ENCODE peak calls at places on chromosomes 12 and 14, in nine cellular contexts. C is neural crest cell, E is thoracic aorta, G is AG09309, D is nephron progenitor cell, W is dorsolateral prefrontal cortex, V is BJ, B is H9, S is RWPE1. T is an unnamed sample.

GRCh38 chr14:64569108-64570045 is 19.6 kb downstream of the PPP1R36 start:
- DNase-seq in C (no peak), E (peak), G (no peak), D (no peak), W (no peak), V (peak), B (no peak), S (peak), T (peak)

GRCh38 chr14:39264558-39264957 is 30.8 kb downstream of the MIA2 start:
- DNase-seq in C (no peak), E (no peak), G (no peak), D (no peak), W (no peak), V (no peak), B (no peak), S (no peak), T (peak)

GRCh38 chr12:112370156-112370555 is 12.1 kb downstream of the HECTD4 start:
- DNase-seq in C (no peak), E (no peak), G (no peak), D (no peak), W (no peak), V (no peak), B (no peak), S (no peak), T (no peak)

GRCh38 chr12:28222081-28222700 is 31.9 kb downstream of the CCDC91 start:
- DNase-seq in C (no peak), E (no peak), G (no peak), D (no peak), W (no peak), V (no peak), B (no peak), S (no peak), T (no peak)

GRCh38 chr12:54378791-54379400 is 5.6 kb downstream of the ZNF385A start:
- DNase-seq in C (peak), E (no peak), G (no peak), D (peak), W (peak), V (no peak), B (peak), S (no peak), T (no peak)

GRCh38 chr12:56635539-56636117 is 5.5 kb upstream of the BAZ2A start:
- DNase-seq in C (no peak), E (no peak), G (no peak), D (no peak), W (no peak), V (no peak), B (no peak), S (peak), T (peak)

GRCh38 chr12:57797938-57798337 is 15.4 kb downstream of the TSFM start:
- DNase-seq in C (no peak), E (no peak), G (no peak), D (no peak), W (no peak), V (no peak), B (no peak), S (no peak), T (no peak)

GRCh38 chr12:77833329-77833728 is 2.6 kb downstream of the NAV3 start:
- DNase-seq in C (no peak), E (no peak), G (no peak), D (no peak), W (no peak), V (no peak), B (no peak), S (no peak), T (no peak)

GRCh38 chr12:94570161-94570560 is 80.2 kb downstream of the TMCC3 start:
- DNase-seq in C (no peak), E (no peak), G (no peak), D (no peak), W (no peak), V (no peak), B (no peak), S (peak), T (peak)

GRCh38 chr14:44463386-44464004 is 43.6 kb downstream of the FSCB start:
- DNase-seq in C (no peak), E (no peak), G (no peak), D (no peak), W (no peak), V (no peak), B (no peak), S (no peak), T (no peak)

GRCh38 chr14:39603942-39604341 is 171.7 kb upstream of the FBXO33 start:
- DNase-seq in C (no peak), E (no peak), G (no peak), D (no peak), W (no peak), V (no peak), B (no peak), S (no peak), T (no peak)

GRCh38 chr12:2194060-2194459 is 141.3 kb downstream of the CACNA1C start:
- DNase-seq in C (no peak), E (no peak), G (no peak), D (no peak), W (no peak), V (no peak), B (no peak), S (no peak), T (no peak)

GRCh38 chr12:69900720-69901131 is 75.7 kb downstream of the MYRFL start:
- DNase-seq in C (peak), E (peak), G (no peak), D (peak), W (peak), V (no peak), B (peak), S (peak), T (peak)

GRCh38 chr14:59097681-59098080 is 90.8 kb upstream of the DAAM1 start:
- DNase-seq in C (no peak), E (no peak), G (no peak), D (no peak), W (no peak), V (no peak), B (no peak), S (no peak), T (no peak)

GRCh38 chr12:98419101-98419794 is 96.1 kb upstream of the TMPO start:
- DNase-seq in C (no peak), E (no peak), G (no peak), D (no peak), W (no peak), V (no peak), B (no peak), S (no peak), T (no peak)

GRCh38 chr12:120962487-120963054 is 15.8 kb upstream of the HNF1A start:
- DNase-seq in C (no peak), E (no peak), G (no peak), D (no peak), W (no peak), V (no peak), B (no peak), S (peak), T (peak)

GRCh38 chr12:100493371-100494012 is 19.8 kb downstream of the NR1H4 start:
- DNase-seq in C (no peak), E (no peak), G (no peak), D (no peak), W (no peak), V (no peak), B (no peak), S (no peak), T (no peak)

GRCh38 chr12:114480309-114481199 is 74.6 kb upstream of the TBX5 start:
- DNase-seq in C (no peak), E (no peak), G (no peak), D (peak), W (no peak), V (no peak), B (peak), S (peak), T (no peak)

GRCh38 chr12:114473717-114474116 is 67.8 kb upstream of the TBX5 start:
- DNase-seq in C (no peak), E (no peak), G (no peak), D (no peak), W (no peak), V (no peak), B (no peak), S (no peak), T (no peak)

GRCh38 chr12:114478891-114479290 is 72.9 kb upstream of the TBX5 start:
- DNase-seq in C (no peak), E (no peak), G (no peak), D (no peak), W (no peak), V (no peak), B (no peak), S (no peak), T (no peak)

GRCh38 chr12:114479831-114480230 is 73.9 kb upstream of the TBX5 start:
- DNase-seq in C (no peak), E (no peak), G (no peak), D (peak), W (no peak), V (no peak), B (peak), S (no peak), T (peak)

GRCh38 chr12:114476159-114476558 is 70.2 kb upstream of the TBX5 start:
- DNase-seq in C (no peak), E (no peak), G (no peak), D (no peak), W (no peak), V (no peak), B (no peak), S (no peak), T (peak)
- TF ChIP-seq CTCF in C (peak), E (peak), G (peak), D (no peak), W (peak), V (peak), B (peak), S (peak), T (no peak)

GRCh38 chr14:46920542-46920941 is 269.0 kb upstream of the RPL10L start:
- DNase-seq in C (no peak), E (no peak), G (no peak), D (no peak), W (no peak), V (no peak), B (no peak), S (no peak), T (no peak)
- TF ChIP-seq CTCF in C (peak), E (no peak), G (no peak), D (peak), W (peak), V (no peak), B (peak), S (no peak), T (no peak)

DNA sequence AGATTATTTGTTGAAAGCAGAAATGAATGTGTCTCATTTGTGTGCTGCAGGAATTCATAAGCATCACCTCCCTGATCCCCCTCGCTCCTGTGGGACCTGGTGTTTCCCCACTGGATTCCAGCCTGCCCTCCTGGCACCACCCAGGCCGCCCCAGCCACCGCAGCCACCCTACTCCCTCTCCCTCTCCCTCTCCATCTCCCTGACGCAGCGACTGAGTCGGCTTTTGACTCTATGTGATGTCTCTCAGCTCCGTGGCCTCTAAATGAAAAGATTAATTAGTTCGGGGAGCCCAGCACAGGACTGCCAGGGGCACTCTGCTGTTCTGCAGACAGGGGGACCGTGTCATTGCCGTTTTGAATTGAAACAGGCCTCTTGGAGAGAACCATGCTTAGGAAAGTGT is 157.7 kb upstream of the C14orf180 start:
- DNase-seq in C (no peak), E (no peak), G (no peak), D (no peak), W (no peak), V (no peak), B (peak), S (no peak), T (no peak)
- TF ChIP-seq CTCF in C (no peak), E (no peak), G (no peak), D (no peak), W (no peak), V (no peak), B (no peak), S (no peak), T (no peak)

DNA sequence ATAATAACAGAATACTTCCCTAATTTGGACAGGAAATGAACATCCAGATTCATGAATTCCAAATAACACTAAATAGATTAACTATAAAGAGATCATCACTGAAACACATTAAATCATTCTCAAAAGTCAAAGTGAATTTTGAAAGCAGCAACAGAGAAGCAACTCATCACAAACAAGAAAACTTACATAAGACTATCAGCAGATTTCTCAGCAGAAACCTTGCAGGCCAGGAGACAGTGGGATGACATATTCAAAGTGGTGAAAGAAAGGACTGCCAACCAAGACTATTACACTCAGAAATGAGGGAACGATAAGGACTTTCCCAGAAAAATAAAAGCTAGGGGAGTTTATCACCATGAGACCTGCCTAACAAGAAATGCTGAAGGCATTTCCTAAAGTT is 70.8 kb downstream of the ITPR2 start:
- DNase-seq in C (no peak), E (no peak), G (no peak), D (no peak), W (no peak), V (no peak), B (no peak), S (no peak), T (no peak)
- TF ChIP-seq CTCF in C (no peak), E (no peak), G (no peak), D (no peak), W (no peak), V (no peak), B (no peak), S (no peak), T (no peak)